ENCODE peak calls at places on chromosomes 11 and 22, in five cellular contexts. C is cardiac fibroblast; F is stimulated activated CD4-positive, alpha-beta T cell treated with anti-CD3 and anti-CD28 coated beads, Interleukin-15, amount 100 ng/mL, for 48 hours; Q is RWPE2; L is T-helper 9 cell. X is an unnamed sample.

GRCh38 chr11:64241430-64242153 is 697 bp downstream of the FKBP2 start:
- DNase-seq in C (peak), F (peak), Q (peak), L (peak), X (peak)

GRCh38 chr11:1873048-1873812 is 18.5 kb downstream of the PRR33 start:
- DNase-seq in C (peak), F (no peak), Q (no peak), L (no peak), X (no peak)

GRCh38 chr11:11349870-11350325 is 3.2 kb downstream of the CSNK2A3 start:
- DNase-seq in C (no peak), F (no peak), Q (no peak), L (no peak), X (no peak)

GRCh38 chr11:87281496-87281895 is 243.8 kb downstream of the TMEM135 start:
- DNase-seq in C (peak), F (no peak), Q (no peak), L (no peak), X (no peak)

GRCh38 chr11:36093548-36093947 is 149.7 kb downstream of the LDLRAD3 start:
- DNase-seq in C (no peak), F (no peak), Q (no peak), L (no peak), X (no peak)

GRCh38 chr11:104225047-104225446 is 61.1 kb upstream of the PDGFD start:
- DNase-seq in C (no peak), F (no peak), Q (no peak), L (no peak), X (no peak)

GRCh38 chr11:68806931-68807844 is 34.5 kb downstream of the CPT1A start:
- DNase-seq in C (peak), F (no peak), Q (no peak), L (no peak), X (no peak)

GRCh38 chr22:27309713-27310112 is 491.8 kb downstream of the MN1 start:
- DNase-seq in C (no peak), F (no peak), Q (no peak), L (no peak), X (no peak)

GRCh38 chr11:68038718-68039525 is at the start of gene TCIRG1:
- DNase-seq in C (peak), F (peak), Q (no peak), L (peak), X (peak)

GRCh38 chr11:65382804-65383368 is 440 bp upstream of the SLC25A45 start:
- DNase-seq in C (no peak), F (no peak), Q (peak), L (no peak), X (no peak)

GRCh38 chr11:36684840-36685800 is 87.1 kb upstream of the RAG2 start:
- DNase-seq in C (no peak), F (peak), Q (no peak), L (peak), X (peak)

GRCh38 chr11:128733440-128734115 is 39.7 kb downstream of the FLI1 start:
- DNase-seq in C (peak), F (no peak), Q (no peak), L (no peak), X (no peak)

GRCh38 chr11:77865805-77866204 is 44.9 kb downstream of the AAMDC start:
- DNase-seq in C (no peak), F (no peak), Q (no peak), L (no peak), X (no peak)

GRCh38 chr11:6210274-6210955 is 5.1 kb downstream of the C11orf42 start:
- DNase-seq in C (no peak), F (no peak), Q (no peak), L (no peak), X (no peak)

GRCh38 chr11:127651175-127651887 is 650.8 kb upstream of the KIRREL3 start:
- DNase-seq in C (peak), F (no peak), Q (no peak), L (no peak), X (no peak)

GRCh38 chr11:72012897-72013721 is 14.4 kb downstream of the IL18BP start:
- DNase-seq in C (peak), F (no peak), Q (no peak), L (no peak), X (no peak)

GRCh38 chr11:44125598-44125997 is 30.1 kb downstream of the EXT2 start:
- DNase-seq in C (no peak), F (no peak), Q (no peak), L (no peak), X (no peak)

GRCh38 chr22:32119568-32120235 is 39.4 kb downstream of the C22orf42 start:
- DNase-seq in C (no peak), F (no peak), Q (no peak), L (no peak), X (no peak)

X was measured in stimulated activated naive CD4-positive, alpha-beta T cell treated with Interleukin-2 at 50 U/mL for 16 hours.